ENCODE peak calls at places on chromosomes 2 and 18, in six cellular contexts. J is HCT116, T is K562, O is GM12878, H is H1, W is HepG2. Y is an unnamed sample.

GRCh38 chr2:111162718-111163331 is 42.1 kb downstream of the BCL2L11 start:
- DNase-seq in J (no peak), H (no peak), W (peak; percentile 33), T (peak; percentile 23), O (no peak), Y (no peak)

GRCh38 chr2:219362072-219362471 is 25.6 kb downstream of the DNPEP start:
- DNase-seq in J (no peak), O (no peak), T (no peak), H (no peak), W (no peak), Y (no peak)

GRCh38 chr2:62382757-62383156 is 123.2 kb downstream of the TMEM17 start:
- DNase-seq in W (no peak), H (no peak), T (no peak), J (no peak), O (no peak), Y (no peak)

GRCh38 chr18:37298816-37299215 is 266.8 kb downstream of the CELF4 start:
- DNase-seq in H (no peak), O (no peak), W (no peak), T (no peak), J (no peak), Y (no peak)

GRCh38 chr2:65789923-65790675 is 357.7 kb upstream of the SPRED2 start:
- DNase-seq in W (no peak), O (no peak), T (no peak), H (peak; percentile 50), J (no peak), Y (no peak)

GRCh38 chr2:189595412-189595811 is 14.8 kb upstream of the SLC40A1 start:
- DNase-seq in W (no peak), J (no peak), O (no peak), H (no peak), T (no peak), Y (no peak)

GRCh38 chr2:32811696-32812095 is 135.1 kb upstream of the LTBP1 start:
- DNase-seq in O (no peak), W (no peak), J (no peak), H (no peak), T (no peak), Y (no peak)

GRCh38 chr2:235940330-235940729 is 227.9 kb downstream of the GBX2 start:
- DNase-seq in J (no peak), O (no peak), T (peak; percentile 65), W (no peak), H (no peak), Y (no peak)

GRCh38 chr2:198657520-198658121 is 800.1 kb downstream of the SATB2 start:
- DNase-seq in H (no peak), J (peak; percentile 28), T (peak; percentile 6), W (peak; percentile 7), O (no peak), Y (peak; percentile 20)

GRCh38 chr2:237202288-237203030 is 116.8 kb downstream of the COPS8 start:
- DNase-seq in W (no peak), T (no peak), O (no peak), J (no peak), H (no peak), Y (no peak)

GRCh38 chr2:69945900-69946299 is 15.5 kb downstream of the ASPRV1 start:
- DNase-seq in H (no peak), J (no peak), W (no peak), T (no peak), O (no peak), Y (no peak)

GRCh38 chr2:42835577-42836371 is 43.4 kb upstream of the HAAO start:
- DNase-seq in O (no peak), T (no peak), W (peak; percentile 61), J (no peak), H (peak; percentile 11), Y (no peak)

GRCh38 chr2:170013802-170014551 is 164.0 kb upstream of the MYO3B start:
- DNase-seq in W (no peak), H (no peak), J (no peak), T (peak; percentile 98), O (no peak), Y (peak; percentile 18)

GRCh38 chr2:64133354-64133753 is 10.9 kb downstream of the PELI1 start:
- DNase-seq in J (no peak), H (no peak), T (no peak), W (no peak), O (no peak), Y (no peak)

GRCh38 chr2:222054813-222055212 is 244.0 kb downstream of the PAX3 start:
- DNase-seq in O (no peak), H (no peak), J (no peak), W (no peak), T (no peak), Y (no peak)

GRCh38 chr18:40949138-40949949 is 1005.7 kb upstream of the PIK3C3 start:
- DNase-seq in J (no peak), T (no peak), O (no peak), W (no peak), H (no peak), Y (no peak)

GRCh38 chr18:55780591-55781071 is 192.6 kb upstream of the TCF4 start:
- DNase-seq in O (no peak), T (no peak), W (no peak), H (no peak), J (no peak), Y (no peak)

GRCh38 chr2:27082773-27083409 is 3.7 kb upstream of the KHK start:
- DNase-seq in T (no peak), J (no peak), O (no peak), H (no peak), W (no peak), Y (no peak)

DNA sequence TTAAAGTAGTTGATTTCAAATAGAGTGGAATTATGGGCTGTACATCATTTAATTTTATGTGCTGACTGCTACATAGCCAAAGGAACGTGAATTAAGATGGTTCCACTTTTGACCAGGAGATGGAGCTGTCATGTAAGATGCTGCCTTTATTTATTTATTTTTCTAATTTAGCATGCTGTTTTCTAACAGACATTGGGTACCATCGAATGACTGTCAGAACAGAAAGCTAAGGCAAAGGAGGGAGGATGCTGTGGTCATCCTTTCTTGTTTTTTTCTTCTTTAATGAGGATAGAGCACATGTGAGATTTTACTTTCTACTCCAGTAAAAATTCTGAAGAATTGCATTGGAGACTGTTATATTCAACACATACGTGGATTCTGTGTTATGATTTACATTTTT is at the start of gene SCN2A:
- DNase-seq in J (peak; percentile 47), W (peak; percentile 54), H (no peak), O (no peak), T (peak; percentile 43), Y (peak; percentile 61)
- TF ChIP-seq ZNF274 in J (no peak), W (no peak), H (no peak), O (no peak), T (no peak), Y (no peak)

GRCh38 chr2:44931177-44931795 is 10.2 kb upstream of the SIX3 start:
- DNase-seq in O (no peak), W (no peak), T (no peak), J (no peak), H (no peak), Y (no peak)

GRCh38 chr2:44933434-44933951 is 8.0 kb upstream of the SIX3 start:
- DNase-seq in J (no peak), W (no peak), O (no peak), H (peak; percentile 68), T (no peak), Y (no peak)

GRCh38 chr2:44932564-44933392 is 8.7 kb upstream of the SIX3 start:
- DNase-seq in O (no peak), T (no peak), H (peak; percentile 83), J (no peak), W (no peak), Y (no peak)

GRCh38 chr2:44930274-44930826 is 11.2 kb upstream of the SIX3 start:
- DNase-seq in T (no peak), W (no peak), J (no peak), O (no peak), H (peak; percentile 64), Y (no peak)

DNA sequence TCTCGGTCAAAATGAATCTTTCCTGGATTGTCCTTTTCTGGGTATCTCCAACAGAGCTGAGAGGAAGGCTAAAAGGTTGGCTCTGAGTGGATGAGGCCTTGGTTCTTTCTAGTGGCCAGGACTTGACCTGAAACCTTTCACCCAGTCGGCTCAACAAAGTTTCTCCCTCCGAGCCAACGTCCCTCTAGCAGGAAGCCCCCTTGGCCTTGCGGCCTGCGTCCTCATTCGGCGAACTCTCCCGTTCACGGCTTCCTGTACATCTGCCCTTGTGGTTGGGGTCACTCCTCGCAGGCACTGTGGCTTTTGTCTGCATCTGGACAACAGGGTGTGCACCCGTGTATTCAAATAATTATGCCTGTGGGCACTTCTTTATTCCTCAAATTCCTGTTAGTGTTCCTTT is 9.4 kb upstream of the SIX3 start:
- DNase-seq in T (no peak), W (no peak), J (no peak), H (peak; percentile 55), O (no peak), Y (no peak)
- H3K4me1 ChIP-seq in T (peaks cover 10% of the 10 kb centered on the region), W (peaks cover 15% of the 10 kb centered on the region), J (peaks cover 5% of the 10 kb centered on the region), H (peaks cover 33% of the 10 kb centered on the region), O (peaks cover 5% of the 10 kb centered on the region), Y (peaks cover 10% of the 10 kb centered on the region)

DNA sequence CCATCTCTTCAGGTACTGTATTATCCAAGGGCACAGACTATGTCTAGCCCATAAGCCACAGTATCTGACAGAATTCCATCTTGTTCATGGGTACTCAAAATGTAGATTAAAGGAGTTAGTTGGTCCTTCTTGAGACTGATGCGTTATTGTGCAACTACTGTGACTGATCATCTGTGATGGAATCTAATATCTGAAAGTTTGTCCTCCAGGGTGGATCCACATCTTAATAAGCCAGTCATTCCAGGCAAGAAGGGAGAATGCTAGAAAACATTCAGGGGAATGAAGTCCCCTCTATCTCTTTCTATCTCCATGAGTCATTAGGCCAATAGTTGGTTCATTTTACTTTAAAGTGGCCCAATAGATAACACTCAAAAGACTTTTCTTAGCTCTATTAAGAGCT is 252.6 kb downstream of the EXOC6B start:
- DNase-seq in T (no peak), J (no peak), O (no peak), W (no peak), H (no peak), Y (no peak)
- TF ChIP-seq ZNF274 in T (no peak), J (no peak), O (no peak), W (no peak), H (no peak), Y (no peak)

GRCh38 chr2:37655442-37655841 is 16.0 kb downstream of the CDC42EP3 start:
- DNase-seq in T (no peak), J (no peak), H (no peak), O (no peak), W (no peak), Y (no peak)

GRCh38 chr2:37653093-37653492 is 18.3 kb downstream of the CDC42EP3 start:
- DNase-seq in J (no peak), H (no peak), O (no peak), T (no peak), W (no peak), Y (no peak)

GRCh38 chr2:37654932-37655331 is 16.5 kb downstream of the CDC42EP3 start:
- DNase-seq in J (no peak), O (peak; percentile 87), W (no peak), T (no peak), H (no peak), Y (peak; percentile 50)

GRCh38 chr2:37654419-37654818 is 17.0 kb downstream of the CDC42EP3 start:
- DNase-seq in J (no peak), T (no peak), H (no peak), W (no peak), O (no peak), Y (no peak)

DNA sequence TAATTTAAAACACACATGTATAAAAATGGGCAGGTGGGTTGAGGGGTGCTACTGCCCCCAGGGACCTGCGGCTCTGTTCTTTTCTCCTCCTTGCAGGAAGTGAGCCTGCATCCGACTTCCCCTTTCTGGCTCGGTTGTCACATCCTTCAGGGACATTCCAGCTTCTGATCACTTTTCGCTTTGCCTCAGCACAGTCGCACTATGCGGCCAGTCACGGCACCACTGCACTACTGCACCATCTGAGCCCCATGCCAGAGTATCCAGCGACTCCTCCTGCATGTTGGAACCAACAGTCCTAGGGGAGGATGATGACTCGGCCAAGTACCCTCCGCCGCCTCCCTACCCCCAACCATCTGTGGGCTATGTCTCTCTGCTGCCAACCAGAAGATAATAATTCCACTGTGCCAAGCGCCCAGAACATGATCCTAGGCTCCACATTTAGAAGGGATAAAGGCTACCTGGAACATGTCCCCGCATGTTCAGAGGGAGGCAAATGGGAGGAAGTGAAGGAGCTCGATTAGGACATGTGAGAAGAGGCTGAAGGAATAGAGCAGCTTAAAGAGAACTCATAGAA is 17.6 kb downstream of the CDC42EP3 start:
- DNase-seq in J (no peak), H (no peak), T (no peak), W (no peak), O (peak; percentile 84), Y (no peak)
- H3K4me1 ChIP-seq in J (peaks cover 60% of the 10 kb centered on the region), H (peaks cover 17% of the 10 kb centered on the region), T (no peaks in the 10 kb centered on the region), W (no peaks in the 10 kb centered on the region), O (peaks cover 69% of the 10 kb centered on the region), Y (peaks cover 7% of the 10 kb centered on the region)